ENCODE peak calls at places on chromosomes 4 and X, in five cellular contexts. One of them, this sample, is unnamed.

GRCh38 chr4:101156619-101157310 is 190.6 kb downstream of the PPP3CA start:
- DNase-seq in activated T-cell treated with anti-CD3 and anti-CD28 coated beads, Interleukin-2, amount 50 U/mL, for 4 hours: no peak
- DNase-seq in AG04449: no peak
- DNase-seq in kidney glomerular epithelial cell: no peak
- DNase-seq in KBM-7: no peak
- DNase-seq in this sample: no peak

GRCh38 chr4:120921456-120922389 is 803 bp downstream of the PRDM5 start:
- DNase-seq in KBM-7: no peak
- DNase-seq in activated T-cell treated with anti-CD3 and anti-CD28 coated beads, Interleukin-2, amount 50 U/mL, for 4 hours: peak
- DNase-seq in AG04449: no peak
- DNase-seq in kidney glomerular epithelial cell: peak
- DNase-seq in this sample: no peak

GRCh38 chr4:35080799-35081198 is 1163.5 kb downstream of the ARAP2 start:
- DNase-seq in activated T-cell treated with anti-CD3 and anti-CD28 coated beads, Interleukin-2, amount 50 U/mL, for 4 hours: no peak
- DNase-seq in kidney glomerular epithelial cell: no peak
- DNase-seq in KBM-7: no peak
- DNase-seq in AG04449: no peak
- DNase-seq in this sample: no peak

GRCh38 chr4:174697164-174697563 is 131.9 kb downstream of the GLRA3 start:
- DNase-seq in activated T-cell treated with anti-CD3 and anti-CD28 coated beads, Interleukin-2, amount 50 U/mL, for 4 hours: no peak
- DNase-seq in kidney glomerular epithelial cell: no peak
- DNase-seq in KBM-7: no peak
- DNase-seq in AG04449: no peak
- DNase-seq in this sample: no peak

GRCh38 chrX:88886908-88887307 is 139.9 kb downstream of the CPXCR1 start:
- DNase-seq in activated T-cell treated with anti-CD3 and anti-CD28 coated beads, Interleukin-2, amount 50 U/mL, for 4 hours: no peak
- DNase-seq in kidney glomerular epithelial cell: no peak
- DNase-seq in AG04449: no peak
- DNase-seq in KBM-7: no peak
- DNase-seq in this sample: no peak

GRCh38 chr4:99052902-99053301 is 35.7 kb downstream of the ADH5 start:
- DNase-seq in KBM-7: no peak
- DNase-seq in activated T-cell treated with anti-CD3 and anti-CD28 coated beads, Interleukin-2, amount 50 U/mL, for 4 hours: no peak
- DNase-seq in AG04449: no peak
- DNase-seq in kidney glomerular epithelial cell: no peak
- DNase-seq in this sample: no peak

GRCh38 chr4:8607603-8608481 is 15.3 kb downstream of the CPZ start:
- DNase-seq in kidney glomerular epithelial cell: no peak
- DNase-seq in KBM-7: peak
- DNase-seq in AG04449: no peak
- DNase-seq in activated T-cell treated with anti-CD3 and anti-CD28 coated beads, Interleukin-2, amount 50 U/mL, for 4 hours: peak
- DNase-seq in this sample: peak

GRCh38 chr4:40827774-40828173 is 78.0 kb downstream of the NSUN7 start:
- DNase-seq in AG04449: no peak
- DNase-seq in kidney glomerular epithelial cell: no peak
- DNase-seq in activated T-cell treated with anti-CD3 and anti-CD28 coated beads, Interleukin-2, amount 50 U/mL, for 4 hours: no peak
- DNase-seq in KBM-7: no peak
- DNase-seq in this sample: no peak

GRCh38 chr4:140686799-140687198 is 69.4 kb downstream of the TBC1D9 start:
- DNase-seq in kidney glomerular epithelial cell: no peak
- DNase-seq in KBM-7: no peak
- DNase-seq in activated T-cell treated with anti-CD3 and anti-CD28 coated beads, Interleukin-2, amount 50 U/mL, for 4 hours: no peak
- DNase-seq in AG04449: peak
- DNase-seq in this sample: no peak

GRCh38 chrX:78514852-78515251 is 144.3 kb downstream of the RTL3 start:
- DNase-seq in activated T-cell treated with anti-CD3 and anti-CD28 coated beads, Interleukin-2, amount 50 U/mL, for 4 hours: no peak
- DNase-seq in kidney glomerular epithelial cell: peak
- DNase-seq in KBM-7: peak
- DNase-seq in AG04449: no peak
- DNase-seq in this sample: no peak

GRCh38 chr4:1177274-1178141 is 5.1 kb upstream of the SPON2 start:
- DNase-seq in KBM-7: no peak
- DNase-seq in AG04449: no peak
- DNase-seq in activated T-cell treated with anti-CD3 and anti-CD28 coated beads, Interleukin-2, amount 50 U/mL, for 4 hours: no peak
- DNase-seq in kidney glomerular epithelial cell: no peak
- DNase-seq in this sample: peak

GRCh38 chr4:109412805-109413204 is 20.8 kb upstream of the SEC24B start:
- DNase-seq in kidney glomerular epithelial cell: no peak
- DNase-seq in KBM-7: no peak
- DNase-seq in activated T-cell treated with anti-CD3 and anti-CD28 coated beads, Interleukin-2, amount 50 U/mL, for 4 hours: no peak
- DNase-seq in AG04449: no peak
- DNase-seq in this sample: no peak

This sample was measured in natural killer cell treated with Interleukin-12 subunit alpha and Interleukin-12 subunit beta and Interleukin-15 and Interleukin-18, amount 100 ng/mL, for 72 hours.